ENCODE peak calls at places on chromosomes 13 and 19, in four cellular contexts. Z is mesothelial cell of epicardium, R is IMR-90, C is cardiac muscle cell. W is an unnamed sample.

GRCh38 chr13:109113427-109113826 is 484.0 kb downstream of the MYO16 start:
- DNase-seq in Z (no peak), C (no peak), R (no peak), W (no peak)

GRCh38 chr19:43624933-43625332 is 5.5 kb upstream of the ZNF428 start:
- DNase-seq in Z (no peak), C (peak; percentile 62), R (peak; percentile 8), W (peak; percentile 56)

GRCh38 chr19:47406711-47407416 is 12.5 kb downstream of the MEIS3 start:
- DNase-seq in C (peak; percentile 84), R (no peak), Z (peak; percentile 55), W (no peak)

GRCh38 chr13:47803131-47803530 is 197.9 kb downstream of the SUCLA2 start:
- DNase-seq in C (no peak), R (no peak), Z (no peak), W (no peak)

GRCh38 chr19:23273594-23274412 is 23.6 kb upstream of the ZNF724 start:
- DNase-seq in Z (peak; percentile 92), C (peak; percentile 95), R (peak; percentile 85), W (peak; percentile 89)

GRCh38 chr13:80214521-80214941 is 126.4 kb downstream of the SPRY2 start:
- DNase-seq in C (no peak), R (peak; percentile 59), Z (no peak), W (no peak)

GRCh38 chr19:18101268-18101667 is 3.7 kb downstream of the MAST3 start:
- DNase-seq in C (no peak), Z (no peak), R (no peak), W (no peak)

GRCh38 chr19:45499196-45500180 is 1.2 kb downstream of the PPM1N start:
- DNase-seq in Z (no peak), C (peak; percentile 49), R (no peak), W (no peak)

GRCh38 chr13:27481766-27482165 is 31.4 kb upstream of the MTIF3 start:
- DNase-seq in R (peak; percentile 10), Z (peak; percentile 44), C (peak; percentile 68), W (peak; percentile 51)

GRCh38 chr19:47156861-47157454 is 26.3 kb downstream of the SAE1 start:
- DNase-seq in Z (no peak), R (no peak), C (no peak), W (no peak)

GRCh38 chr13:104586010-104586746 is 1520.0 kb upstream of the SLC10A2 start:
- DNase-seq in C (no peak), R (peak; percentile 87), Z (no peak), W (peak; percentile 89)

GRCh38 chr13:39273953-39274352 is 235.7 kb downstream of the NHLRC3 start:
- DNase-seq in R (no peak), C (peak; percentile 20), Z (no peak), W (peak; percentile 40)

GRCh38 chr19:27975419-27976005 is 1237.4 kb downstream of the UQCRFS1 start:
- DNase-seq in C (no peak), Z (no peak), R (no peak), W (no peak)

GRCh38 chr13:44575741-44576395 is at the start of gene TSC22D1:
- DNase-seq in R (peak; percentile 56), Z (peak; percentile 62), C (peak; percentile 57), W (peak; percentile 63)

GRCh38 chr13:26895808-26896466 is 135.4 kb upstream of the GPR12 start:
- DNase-seq in C (no peak), Z (no peak), R (no peak), W (no peak)

GRCh38 chr19:33260628-33261418 is 35.2 kb upstream of the SLC7A10 start:
- DNase-seq in C (no peak), Z (no peak), R (no peak), W (no peak)

GRCh38 chr13:98571955-98572662 is 4.8 kb downstream of the STK24 start:
- DNase-seq in R (peak; percentile 47), C (no peak), Z (no peak), W (no peak)

GRCh38 chr13:33231339-33231738 is 54.2 kb downstream of the STARD13 start:
- DNase-seq in Z (no peak), C (no peak), R (no peak), W (no peak)

GRCh38 chr19:48043675-48044258 is at the start of gene CABP5:
- DNase-seq in R (no peak), Z (no peak), C (no peak), W (no peak)

GRCh38 chr13:24097667-24098066 is 62.9 kb upstream of the SPATA13 start:
- DNase-seq in Z (no peak), R (no peak), C (no peak), W (no peak)

W was measured in fibroblast of pulmonary artery.